ENCODE peak calls at places on chromosomes 1 and 21, in five cellular contexts. D is K562, J is H1, O is GM12878, W is HCT116. H is an unnamed sample.
A peak's percentile ranks its signal among the peaks of the same experiment; 100 is the strongest.

GRCh38 chr21:28938726-28939125 is 54.0 kb downstream of the LTN1 start:
- DNase-seq in O (no peak), W (no peak), J (no peak), D (no peak), H (no peak)

GRCh38 chr1:31745071-31745897 is 18.9 kb downstream of the ADGRB2 start:
- DNase-seq in O (no peak), D (peak; percentile 91), W (no peak), J (peak; percentile 88), H (peak; percentile 27)

GRCh38 chr1:230187290-230187689 is 120.3 kb downstream of the GALNT2 start:
- DNase-seq in W (no peak), D (no peak), O (no peak), J (no peak), H (no peak)

GRCh38 chr1:24526940-24527542 is 24.4 kb downstream of the RCAN3 start:
- DNase-seq in W (peak; percentile 16), J (no peak), D (peak; percentile 46), O (no peak), H (no peak)

GRCh38 chr1:59903136-59903754 is 23.3 kb downstream of the CYP2J2 start:
- DNase-seq in J (peak; percentile 52), W (peak; percentile 27), D (peak; percentile 14), O (no peak), H (peak; percentile 32)

GRCh38 chr1:173549813-173550212 is 53.1 kb downstream of the SLC9C2 start:
- DNase-seq in J (no peak), D (no peak), W (no peak), O (no peak), H (no peak)

GRCh38 chr1:21891621-21892479 is 45.3 kb downstream of the HSPG2 start:
- DNase-seq in J (no peak), O (no peak), W (no peak), D (no peak), H (no peak)

GRCh38 chr21:41350436-41351155 is 11.2 kb upstream of the MX2 start:
- DNase-seq in W (no peak), J (no peak), O (no peak), D (no peak), H (no peak)

GRCh38 chr1:43644558-43644957 is 5.4 kb upstream of the KDM4A start:
- DNase-seq in J (no peak), W (no peak), D (peak; percentile 0), O (no peak), H (no peak)

GRCh38 chr21:34803792-34804440 is 135.1 kb downstream of the CLIC6 start:
- DNase-seq in O (no peak), W (no peak), D (no peak), J (no peak), H (no peak)

GRCh38 chr1:116329524-116330341 is 43.3 kb upstream of the ATP1A1 start:
- DNase-seq in O (no peak), J (no peak), W (no peak), D (no peak), H (no peak)

GRCh38 chr1:234924450-234925355 is 203.9 kb downstream of the TOMM20 start:
- DNase-seq in J (no peak), O (no peak), W (no peak), D (no peak), H (no peak)

GRCh38 chr21:27534211-27534610 is 567.3 kb upstream of the ADAMTS5 start:
- DNase-seq in D (no peak), W (no peak), O (no peak), J (no peak), H (no peak)

GRCh38 chr21:34924194-34924593 is 124.9 kb downstream of the RUNX1 start:
- DNase-seq in J (no peak), D (no peak), W (no peak), O (no peak), H (no peak)

GRCh38 chr1:228287541-228288425 is 79.9 kb downstream of the OBSCN start:
- DNase-seq in J (no peak), W (no peak), O (no peak), D (no peak), H (no peak)

GRCh38 chr1:178495158-178495557 is 1.6 kb downstream of the CLEC20A start:
- DNase-seq in J (peak; percentile 38), O (no peak), D (no peak), W (no peak), H (no peak)

GRCh38 chr1:53511933-53512806 is 53.0 kb downstream of the DMRTB1 start:
- DNase-seq in W (no peak), J (no peak), O (no peak), D (no peak), H (no peak)

GRCh38 chr21:14880922-14881321 is 183.9 kb downstream of the NRIP1 start:
- DNase-seq in O (no peak), D (no peak), W (no peak), J (no peak), H (no peak)

GRCh38 chr1:228804640-228805413 is 69.5 kb downstream of the RHOU start:
- DNase-seq in D (no peak), W (no peak), O (no peak), J (peak; percentile 44), H (no peak)

GRCh38 chr1:226414098-226414698 is 6.3 kb upstream of the PARP1 start:
- DNase-seq in W (no peak), D (no peak), J (no peak), O (no peak), H (no peak)

GRCh38 chr1:2528966-2529750 is 905 bp downstream of the HES5 start:
- DNase-seq in W (no peak), J (peak; percentile 77), D (peak; percentile 72), O (no peak), H (no peak)

GRCh38 chr21:29208666-29209059 is 78.2 kb downstream of the MAP3K7CL start:
- DNase-seq in W (no peak), D (no peak), J (no peak), O (no peak), H (no peak)

GRCh38 chr1:1529321-1529720 is 11.1 kb downstream of the TMEM240 start:
- DNase-seq in J (no peak), D (peak; percentile 7), W (no peak), O (no peak), H (no peak)

GRCh38 chr1:19514391-19514831 is 29.1 kb upstream of the CAPZB start:
- DNase-seq in W (no peak), O (no peak), D (no peak), J (no peak), H (no peak)

GRCh38 chr1:245807306-245807705 is 652.5 kb downstream of the KIF26B start:
- DNase-seq in O (peak; percentile 80), D (no peak), W (no peak), J (peak; percentile 17), H (no peak)

GRCh38 chr1:218751208-218751948 is 406.2 kb downstream of the TGFB2 start:
- DNase-seq in O (no peak), J (no peak), W (no peak), D (no peak), H (no peak)

GRCh38 chr1:8986814-8987190 is 39.4 kb downstream of the SLC2A7 start:
- DNase-seq in W (no peak), D (no peak), O (no peak), J (no peak), H (no peak)

GRCh38 chr1:184075040-184076029 is 23.8 kb downstream of the TSEN15 start:
- DNase-seq in W (peak; percentile 40), O (no peak), D (peak; percentile 49), J (no peak), H (peak; percentile 57)

GRCh38 chr1:31122779-31123178 is 57.3 kb upstream of the PUM1 start:
- DNase-seq in J (no peak), D (no peak), O (no peak), W (no peak), H (no peak)

GRCh38 chr1:6045110-6045502 is 582 bp upstream of the KCNAB2 start:
- DNase-seq in W (no peak), O (no peak), J (no peak), D (no peak), H (no peak)

GRCh38 chr1:221777434-221778072 is 35.7 kb upstream of the DUSP10 start:
- DNase-seq in W (no peak), O (peak; percentile 99), J (no peak), D (no peak), H (no peak)

GRCh38 chr1:48536477-48536876 is 64.5 kb upstream of the SPATA6 start:
- DNase-seq in J (no peak), W (no peak), D (no peak), O (no peak), H (no peak)

GRCh38 chr21:31768720-31769119 is 36.8 kb upstream of the SCAF4 start:
- DNase-seq in J (no peak), O (no peak), D (no peak), W (no peak), H (no peak)

GRCh38 chr21:28554660-28555475 is 437.8 kb downstream of the LTN1 start:
- DNase-seq in W (no peak), J (peak; percentile 45), D (no peak), O (no peak), H (no peak)

DNA sequence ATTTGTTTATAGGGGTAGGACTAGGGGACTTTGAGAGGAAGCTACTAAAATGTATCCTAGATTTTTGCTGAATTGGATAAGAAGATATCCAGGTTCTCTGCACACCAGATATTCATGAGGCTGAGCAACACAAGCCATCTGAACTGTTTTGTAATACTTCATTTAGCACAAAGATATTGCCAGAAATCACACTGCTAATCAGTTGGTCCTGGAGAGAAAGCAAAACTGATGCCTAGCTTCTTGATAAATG is 135.3 kb downstream of the NOS1AP start:
- DNase-seq in W (no peak), O (no peak), J (no peak), D (no peak), H (no peak)
- TF ChIP-seq SIN3A in W (no peak), O (no peak), J (no peak), D (no peak), H (no peak)

GRCh38 chr1:95916616-95917015 is 682.6 kb downstream of the RWDD3 start:
- DNase-seq in O (no peak), J (no peak), W (no peak), D (no peak), H (no peak)
- H3K9ac ChIP-seq in O (no peak overlapping the region), J (no peak overlapping the region), W (no peak overlapping the region), D (no peak overlapping the region), H (no peak overlapping the region)

GRCh38 chr1:15836772-15837669 is 10.5 kb upstream of the SPEN start:
- DNase-seq in J (peak; percentile 54), W (no peak), O (no peak), D (no peak), H (no peak)
- TF ChIP-seq POLR2A in J (no peak), W (no peak), O (peak; percentile 63), D (no peak), H (no peak)

GRCh38 chr1:156698995-156699394 is 6.4 kb downstream of the CRABP2 start:
- DNase-seq in D (no peak), J (no peak), W (no peak), O (no peak), H (no peak)
- TF ChIP-seq SIN3A in D (no peak), J (no peak), W (no peak), O (no peak), H (no peak)

GRCh38 chr1:100950311-100950710 is 54.4 kb downstream of the SLC30A7 start:
- DNase-seq in W (no peak), O (no peak), D (no peak), J (no peak), H (no peak)
- H3K9ac ChIP-seq in W (no peak overlapping the region), O (no peak overlapping the region), D (no peak overlapping the region), J (no peak overlapping the region), H (no peak overlapping the region)